ENCODE peak calls at places on chromosomes 3 and 15, in five cellular contexts. V, Q, C, Z and N are unnamed samples.
A peak's percentile ranks its signal among the peaks of the same experiment; 100 is the strongest.

GRCh38 chr15:32819406-32819930 is 101.7 kb downstream of the GREM1 start:
- DNase-seq in V (no peak), Z (no peak), Q (no peak), C (no peak), N (no peak)

GRCh38 chr3:196568246-196569002 is at the start of the genes FBXO45 and WDR53:
- DNase-seq in V (peak; percentile 89), C (peak; percentile 98), Z (peak; percentile 96), Q (peak; percentile 92), N (peak; percentile 97)

GRCh38 chr3:182248349-182248880 is 536.7 kb downstream of the SOX2 start:
- DNase-seq in C (no peak), V (no peak), Z (peak; percentile 51), Q (no peak), N (no peak)

GRCh38 chr15:25693321-25694237 is 169.5 kb downstream of the ATP10A start:
- DNase-seq in Z (peak; percentile 36), C (peak; percentile 69), Q (no peak), V (peak; percentile 12), N (no peak)

GRCh38 chr15:88401972-88402656 is 65.1 kb downstream of the MRPL46 start:
- DNase-seq in V (no peak), C (no peak), Z (peak; percentile 86), Q (no peak), N (no peak)

GRCh38 chr15:82986442-82986780 is 401 bp downstream of the RAMAC start:
- DNase-seq in Q (no peak), V (no peak), C (no peak), Z (peak; percentile 67), N (no peak)

GRCh38 chr15:49441816-49442215 is 18.8 kb downstream of the FGF7 start:
- DNase-seq in C (no peak), Q (no peak), V (no peak), Z (no peak), N (no peak)

GRCh38 chr3:151707216-151707615 is 26.5 kb upstream of the AADACL2 start:
- DNase-seq in C (no peak), Z (no peak), Q (no peak), V (no peak), N (no peak)

GRCh38 chr3:13580256-13581023 is 31.5 kb downstream of the FBLN2 start:
- DNase-seq in V (no peak), Z (no peak), Q (no peak), C (no peak), N (no peak)

GRCh38 chr3:122533931-122534334 is 19.2 kb upstream of the KPNA1 start:
- DNase-seq in V (peak; percentile 27), Z (no peak), C (peak; percentile 77), Q (no peak), N (no peak)